ENCODE peak calls at places on chromosome 14, in eight cellular contexts. J is nephron progenitor cell, O is activated B cell treated with CpG ODN at 0.5 μM for 24 hours, S is heart right ventricle, U is keratinocyte, W is fibroblast of lung, M is WTC11, L is GM23338. R is an unnamed sample.

GRCh38 chr14:66114071-66114470 is 372.1 kb upstream of the CCDC196 start:
- DNase-seq in L (peak; percentile 5), S (no peak), O (no peak), U (no peak), J (no peak), M (no peak), W (no peak), R (no peak)

GRCh38 chr14:47365248-47365647 is 310.2 kb downstream of the MDGA2 start:
- DNase-seq in U (no peak), S (no peak), W (no peak), J (no peak), L (no peak), M (no peak), O (no peak), R (no peak)

GRCh38 chr14:101564819-101565698 is 3.8 kb downstream of the DIO3 start:
- DNase-seq in O (no peak), S (no peak), W (no peak), L (peak; percentile 73), J (peak; percentile 66), U (no peak), M (peak; percentile 55), R (no peak)

GRCh38 chr14:91872517-91873470 is 5.5 kb upstream of the TC2N start:
- DNase-seq in O (no peak), U (no peak), S (peak; percentile 65), W (peak; percentile 93), M (no peak), L (no peak), J (no peak), R (no peak)

GRCh38 chr14:82667501-82667900 is 1133.8 kb upstream of the SEL1L start:
- DNase-seq in S (no peak), U (no peak), M (no peak), L (no peak), W (peak; percentile 6), J (no peak), O (no peak), R (no peak)

GRCh38 chr14:46580941-46581671 is 70.5 kb downstream of the RPL10L start:
- DNase-seq in S (no peak), L (peak; percentile 65), W (peak; percentile 9), O (no peak), M (peak; percentile 16), U (no peak), J (peak; percentile 39), R (no peak)

GRCh38 chr14:105635560-105635959 is 109.2 kb downstream of the TMEM121 start:
- DNase-seq in U (no peak), M (no peak), W (no peak), J (no peak), L (no peak), O (no peak), S (no peak), R (no peak)

GRCh38 chr14:68544150-68544892 is 248.5 kb downstream of the ZFP36L1 start:
- DNase-seq in O (no peak), M (no peak), S (peak; percentile 84), U (peak; percentile 93), J (no peak), L (no peak), W (peak; percentile 99), R (no peak)

GRCh38 chr14:105537580-105538474 is 11.4 kb downstream of the TMEM121 start:
- DNase-seq in J (peak; percentile 75), O (peak; percentile 78), U (no peak), L (peak; percentile 51), M (peak; percentile 73), W (no peak), S (peak; percentile 54), R (peak; percentile 69)

GRCh38 chr14:88037270-88037669 is 32.3 kb downstream of the GPR65 start:
- DNase-seq in M (no peak), J (no peak), S (no peak), O (no peak), L (peak; percentile 16), U (no peak), W (no peak), R (no peak)

GRCh38 chr14:20807304-20807956 is 4.8 kb upstream of the RNASE1 start:
- DNase-seq in L (no peak), O (no peak), M (no peak), J (no peak), S (no peak), W (no peak), U (no peak), R (no peak)

GRCh38 chr14:33862261-33862802 is 88.5 kb downstream of the EGLN3 start:
- DNase-seq in L (no peak), S (no peak), O (no peak), U (no peak), J (no peak), M (no peak), W (no peak), R (no peak)

GRCh38 chr14:102474934-102475333 is 34.6 kb downstream of the ANKRD9 start:
- DNase-seq in O (no peak), U (no peak), L (no peak), J (no peak), S (peak; percentile 78), M (no peak), W (peak; percentile 73), R (no peak)

GRCh38 chr14:101193126-101193844 is 289.8 kb upstream of the RTL1 start:
- DNase-seq in O (no peak), S (no peak), U (no peak), L (no peak), M (no peak), W (no peak), J (no peak), R (peak; percentile 7)

GRCh38 chr14:47189911-47190503 is 485.4 kb downstream of the MDGA2 start:
- DNase-seq in J (no peak), L (no peak), S (no peak), O (no peak), M (no peak), W (no peak), U (no peak), R (no peak)

GRCh38 chr14:31420013-31420318 is 384 bp downstream of the HEATR5A start:
- DNase-seq in J (peak; percentile 80), M (peak; percentile 78), L (peak; percentile 77), W (no peak), U (no peak), O (peak; percentile 35), S (peak; percentile 50), R (peak; percentile 17)

DNA sequence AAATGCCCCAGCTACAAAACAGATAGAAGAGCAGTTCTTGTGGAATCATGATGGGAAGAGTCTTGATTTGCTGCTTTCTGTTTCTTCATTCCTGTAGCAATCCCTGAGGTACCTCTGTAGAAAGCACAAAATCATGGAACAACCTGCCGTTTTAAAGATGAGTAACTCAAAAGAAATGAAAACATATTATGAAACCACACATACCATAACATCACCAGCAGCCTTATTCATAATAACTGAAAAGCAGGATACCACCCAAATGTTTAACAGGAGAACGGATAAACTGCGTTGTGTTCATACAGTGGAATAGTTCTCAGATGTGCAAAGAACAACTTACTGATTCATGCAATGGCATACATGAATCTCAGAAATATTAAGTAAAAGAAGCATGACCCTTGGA is 188.1 kb downstream of the RGS6 start:
- DNase-seq in S (no peak), U (no peak), L (no peak), W (no peak), O (no peak), J (no peak), M (no peak), R (no peak)
- TF ChIP-seq CTCF in S (no peak), U (no peak), L (no peak), W (no peak), O (no peak), J (no peak), M (no peak), R (no peak)

GRCh38 chr14:36824854-36825253 is 163.2 kb downstream of the PAX9 start:
- DNase-seq in U (no peak), M (no peak), O (no peak), L (no peak), S (no peak), W (no peak), J (no peak), R (no peak)
- TF ChIP-seq CTCF in U (no peak), M (no peak), O (no peak), L (no peak), S (no peak), W (no peak), J (no peak), R (no peak)

DNA sequence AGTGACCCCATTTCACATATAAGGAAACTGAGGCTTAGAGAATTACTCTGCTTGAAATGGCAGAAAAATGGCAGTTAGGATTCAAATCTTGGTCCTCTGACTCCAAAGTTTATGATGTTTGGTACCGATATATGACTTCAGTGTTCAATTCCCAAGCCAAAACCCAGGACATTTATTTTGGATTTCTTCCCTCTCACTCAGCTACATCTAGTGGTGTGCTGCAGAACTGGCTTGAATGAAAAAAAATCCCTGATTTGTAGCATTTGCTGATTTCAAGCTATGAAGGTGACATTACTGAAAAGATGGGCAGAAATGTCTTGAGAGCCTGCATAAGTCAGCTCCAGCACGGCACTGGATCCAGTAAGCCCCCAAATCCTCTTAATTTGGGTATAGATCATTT is 106.4 kb downstream of the EFCAB11 start:
- DNase-seq in O (no peak), W (peak; percentile 62), U (no peak), S (no peak), M (no peak), L (peak; percentile 19), J (no peak), R (no peak)
- TF ChIP-seq CTCF in O (no peak), W (peak; percentile 76), U (peak; percentile 28), S (peak; percentile 18), M (no peak), L (peak; percentile 45), J (no peak), R (no peak)

GRCh38 chr14:75884198-75884611 is 97.6 kb downstream of the TGFB3 start:
- DNase-seq in O (no peak), S (no peak), W (peak; percentile 84), L (peak; percentile 51), J (no peak), M (no peak), U (no peak), R (no peak)
- TF ChIP-seq CTCF in O (no peak), S (no peak), W (peak; percentile 48), L (peak; percentile 43), J (no peak), M (no peak), U (peak; percentile 31), R (no peak)

R was measured in natural killer cell.